ENCODE peak calls at places on chromosomes 5 and 9, in four cellular contexts. One of them, this sample, is unnamed. For H3K9me3 and H3K27me3, the result is how much of the 10 kb centered on the place peaks cover.

GRCh38 chr5:34627794-34628193 is 28.3 kb upstream of the RAI14 start:
- DNase-seq in HCT116: no peak
- DNase-seq in neural progenitor cell: no peak
- DNase-seq in adrenal gland: no peak
- DNase-seq in this sample: no peak

GRCh38 chr9:108756746-108757490 is 98.9 kb downstream of the ACTL7B start:
- DNase-seq in HCT116: peak
- DNase-seq in neural progenitor cell: peak
- DNase-seq in adrenal gland: no peak
- DNase-seq in this sample: no peak

GRCh38 chr5:129902806-129903205 is 1.5 kb upstream of the CHSY3 start:
- DNase-seq in HCT116: no peak
- DNase-seq in neural progenitor cell: peak
- DNase-seq in adrenal gland: no peak
- DNase-seq in this sample: no peak

GRCh38 chr5:62310426-62311105 is 4.6 kb downstream of the KIF2A start:
- DNase-seq in HCT116: no peak
- DNase-seq in neural progenitor cell: no peak
- DNase-seq in adrenal gland: no peak
- DNase-seq in this sample: no peak

GRCh38 chr5:136066705-136067271 is 38.0 kb downstream of the TGFBI start:
- DNase-seq in HCT116: no peak
- DNase-seq in neural progenitor cell: no peak
- DNase-seq in adrenal gland: peak
- DNase-seq in this sample: no peak

GRCh38 chr5:17743580-17744435 is 109.5 kb downstream of the TAF11L14 start:
- DNase-seq in HCT116: no peak
- DNase-seq in neural progenitor cell: no peak
- DNase-seq in adrenal gland: no peak
- DNase-seq in this sample: no peak

GRCh38 chr5:56666901-56667300 is 148.4 kb upstream of the MAP3K1 start:
- DNase-seq in HCT116: no peak
- DNase-seq in neural progenitor cell: no peak
- DNase-seq in adrenal gland: no peak
- DNase-seq in this sample: no peak

GRCh38 chr9:20683351-20684034 is 566 bp upstream of the FOCAD start:
- DNase-seq in HCT116: peak
- DNase-seq in neural progenitor cell: peak
- DNase-seq in adrenal gland: peak
- DNase-seq in this sample: peak

GRCh38 chr5:178240772-178241171 is 8.2 kb upstream of the PHYKPL start:
- DNase-seq in HCT116: no peak
- DNase-seq in neural progenitor cell: no peak
- DNase-seq in adrenal gland: no peak
- DNase-seq in this sample: no peak

GRCh38 chr9:121852646-121853616 is 201.5 kb downstream of the DAB2IP start:
- DNase-seq in HCT116: no peak
- DNase-seq in neural progenitor cell: no peak
- DNase-seq in adrenal gland: peak
- DNase-seq in this sample: no peak

GRCh38 chr9:31799953-31800609 is 584.4 kb upstream of the ACO1 start:
- DNase-seq in HCT116: peak
- DNase-seq in neural progenitor cell: peak
- DNase-seq in adrenal gland: no peak
- DNase-seq in this sample: no peak

GRCh38 chr5:65434122-65434521 is 47.6 kb downstream of the ADAMTS6 start:
- DNase-seq in HCT116: no peak
- DNase-seq in neural progenitor cell: no peak
- DNase-seq in adrenal gland: no peak
- DNase-seq in this sample: no peak

GRCh38 chr9:113042884-113043657 is 13.5 kb downstream of the ZFP37 start:
- DNase-seq in HCT116: no peak
- DNase-seq in neural progenitor cell: no peak
- DNase-seq in adrenal gland: no peak
- DNase-seq in this sample: no peak
- H3K9me3 ChIP-seq in HCT116: under half
- H3K9me3 ChIP-seq in neural progenitor cell: half or more
- H3K9me3 ChIP-seq in adrenal gland: half or more
- H3K9me3 ChIP-seq in this sample: under half

GRCh38 chr5:73150872-73151271 is 22.1 kb upstream of the TMEM174 start:
- DNase-seq in HCT116: no peak
- DNase-seq in neural progenitor cell: no peak
- DNase-seq in adrenal gland: no peak
- DNase-seq in this sample: no peak

GRCh38 chr5:73153513-73153912 is 19.5 kb upstream of the TMEM174 start:
- DNase-seq in HCT116: no peak
- DNase-seq in neural progenitor cell: no peak
- DNase-seq in adrenal gland: no peak
- DNase-seq in this sample: no peak

GRCh38 chr5:73151733-73152410 is 21.1 kb upstream of the TMEM174 start:
- DNase-seq in HCT116: no peak
- DNase-seq in neural progenitor cell: no peak
- DNase-seq in adrenal gland: no peak
- DNase-seq in this sample: no peak

GRCh38 chr5:73154607-73155006 is 18.4 kb upstream of the TMEM174 start:
- DNase-seq in HCT116: no peak
- DNase-seq in neural progenitor cell: no peak
- DNase-seq in adrenal gland: no peak
- DNase-seq in this sample: no peak

GRCh38 chr5:73152411-73153388 is 20.3 kb upstream of the TMEM174 start:
- DNase-seq in HCT116: peak
- DNase-seq in neural progenitor cell: no peak
- DNase-seq in adrenal gland: no peak
- DNase-seq in this sample: no peak
- H3K27me3 ChIP-seq in HCT116: under half
- H3K27me3 ChIP-seq in neural progenitor cell: under half
- H3K27me3 ChIP-seq in adrenal gland: under half
- H3K27me3 ChIP-seq in this sample: under half

DNA sequence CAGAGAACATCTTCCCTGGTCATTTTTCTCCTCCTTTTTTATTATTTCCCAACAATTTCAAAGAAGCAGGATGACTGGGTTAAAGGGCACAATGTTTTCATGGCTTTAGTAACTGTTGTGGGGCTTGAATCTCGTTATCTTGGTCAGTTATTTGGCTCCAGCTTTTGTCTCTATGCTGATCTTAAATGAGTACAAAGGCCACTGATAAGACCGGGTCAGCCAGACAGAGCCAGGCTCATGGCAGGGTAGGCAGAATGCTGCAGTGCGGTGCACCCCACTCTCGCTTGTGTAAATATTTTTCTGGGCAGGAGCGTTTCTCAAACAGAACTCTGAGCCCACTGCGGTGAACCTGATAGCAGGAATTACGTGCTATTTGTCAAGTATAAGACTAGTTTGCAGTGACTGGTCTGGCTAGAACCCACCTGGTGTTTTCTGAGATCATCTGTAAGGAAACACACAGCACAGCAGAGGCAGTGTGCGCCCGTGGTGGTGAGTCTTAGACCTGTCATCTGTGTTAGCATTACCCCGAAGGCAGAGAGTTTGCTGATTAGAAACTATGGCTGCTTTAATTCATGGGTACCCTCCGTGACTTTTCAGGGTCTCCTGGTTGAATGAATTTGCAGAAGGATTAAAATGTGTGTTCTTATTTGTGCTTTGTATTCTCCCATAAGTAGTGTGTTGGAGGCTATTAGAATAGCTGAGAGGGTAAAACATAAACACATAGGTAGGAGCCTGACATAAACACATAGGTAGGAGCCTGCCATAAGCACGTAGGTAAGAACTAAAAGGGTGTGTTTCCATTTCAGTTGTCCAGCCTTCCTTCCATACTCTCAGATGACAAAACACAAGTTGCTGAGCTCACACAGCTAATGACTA is 158.6 kb upstream of the DMRT1 start:
- DNase-seq in HCT116: no peak
- DNase-seq in neural progenitor cell: peak
- DNase-seq in adrenal gland: no peak
- DNase-seq in this sample: no peak
- H3K4me3 ChIP-seq in HCT116: no peak
- H3K4me3 ChIP-seq in neural progenitor cell: no peak
- H3K4me3 ChIP-seq in adrenal gland: no peak
- H3K4me3 ChIP-seq in this sample: no peak

GRCh38 chr5:141421489-141421855 is 621 bp downstream of the PCDHGA11 start:
- DNase-seq in HCT116: no peak
- DNase-seq in neural progenitor cell: no peak
- DNase-seq in adrenal gland: no peak
- DNase-seq in this sample: no peak
- H3K9me3 ChIP-seq in HCT116: under half
- H3K9me3 ChIP-seq in neural progenitor cell: half or more
- H3K9me3 ChIP-seq in adrenal gland: half or more
- H3K9me3 ChIP-seq in this sample: under half

DNA sequence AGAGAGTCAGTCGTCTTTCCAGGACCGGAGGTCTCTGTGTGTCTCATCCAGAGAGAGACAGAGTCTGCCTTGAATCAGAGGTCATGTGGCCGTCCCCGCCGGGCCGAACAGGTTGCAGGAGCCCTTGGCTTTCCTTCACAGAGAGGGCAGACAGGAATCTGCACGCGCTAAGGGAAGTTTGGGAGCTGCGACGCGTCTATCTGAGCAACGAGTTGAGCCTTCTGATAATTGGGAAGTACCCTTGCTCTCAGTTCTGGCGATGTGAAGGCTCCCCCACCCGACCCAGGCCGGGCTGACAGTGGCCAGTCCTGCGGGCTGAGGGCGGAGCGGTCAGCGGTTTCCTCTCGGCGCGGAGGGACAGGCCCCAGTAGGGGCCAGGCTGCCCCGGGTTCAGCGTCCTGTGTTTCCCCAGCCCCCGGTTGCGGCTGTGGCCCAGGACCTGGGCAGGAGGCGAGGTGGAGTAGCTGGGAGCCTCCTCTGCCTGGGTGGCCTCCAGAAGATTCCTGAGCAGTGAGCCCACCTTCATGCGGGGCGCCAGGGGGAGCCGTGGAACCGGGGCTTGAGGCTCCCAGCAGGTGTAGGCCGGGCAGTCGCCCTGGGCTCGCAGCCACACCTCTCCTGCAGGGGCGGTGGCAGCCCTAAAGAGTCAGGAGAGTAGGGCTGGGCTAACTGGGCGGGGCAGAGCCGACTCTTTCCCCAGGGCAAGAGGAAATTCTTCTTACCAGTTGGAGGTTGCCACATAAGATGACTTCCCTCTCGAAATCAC is 13.8 kb downstream of the NR2F1 start:
- DNase-seq in HCT116: peak
- DNase-seq in neural progenitor cell: peak
- DNase-seq in adrenal gland: no peak
- DNase-seq in this sample: no peak
- H3K27me3 ChIP-seq in HCT116: under half
- H3K27me3 ChIP-seq in neural progenitor cell: half or more
- H3K27me3 ChIP-seq in adrenal gland: under half
- H3K27me3 ChIP-seq in this sample: under half

DNA sequence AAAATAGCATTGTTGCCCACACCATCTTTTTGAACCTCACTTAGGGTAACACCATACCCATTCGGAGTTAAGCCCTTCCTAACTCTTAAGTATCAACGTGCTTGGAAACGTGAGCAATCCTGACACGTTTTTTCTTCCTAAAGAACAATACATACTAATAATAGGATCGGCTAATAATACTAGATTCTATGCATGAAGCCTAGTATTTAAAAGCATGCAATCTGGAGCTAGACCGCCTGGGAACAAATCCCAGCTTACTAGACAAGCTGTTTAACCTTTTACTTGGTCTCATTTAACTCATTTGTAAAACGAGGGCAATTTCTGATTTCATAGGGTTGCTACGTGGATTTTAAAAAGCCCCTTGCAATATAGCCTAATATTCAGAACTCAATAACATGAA is 947 bp upstream of the SMC2 start:
- DNase-seq in HCT116: no peak
- DNase-seq in neural progenitor cell: peak
- DNase-seq in adrenal gland: no peak
- DNase-seq in this sample: no peak
- H3K4me3 ChIP-seq in HCT116: peak
- H3K4me3 ChIP-seq in neural progenitor cell: peak
- H3K4me3 ChIP-seq in adrenal gland: peak
- H3K4me3 ChIP-seq in this sample: peak

DNA sequence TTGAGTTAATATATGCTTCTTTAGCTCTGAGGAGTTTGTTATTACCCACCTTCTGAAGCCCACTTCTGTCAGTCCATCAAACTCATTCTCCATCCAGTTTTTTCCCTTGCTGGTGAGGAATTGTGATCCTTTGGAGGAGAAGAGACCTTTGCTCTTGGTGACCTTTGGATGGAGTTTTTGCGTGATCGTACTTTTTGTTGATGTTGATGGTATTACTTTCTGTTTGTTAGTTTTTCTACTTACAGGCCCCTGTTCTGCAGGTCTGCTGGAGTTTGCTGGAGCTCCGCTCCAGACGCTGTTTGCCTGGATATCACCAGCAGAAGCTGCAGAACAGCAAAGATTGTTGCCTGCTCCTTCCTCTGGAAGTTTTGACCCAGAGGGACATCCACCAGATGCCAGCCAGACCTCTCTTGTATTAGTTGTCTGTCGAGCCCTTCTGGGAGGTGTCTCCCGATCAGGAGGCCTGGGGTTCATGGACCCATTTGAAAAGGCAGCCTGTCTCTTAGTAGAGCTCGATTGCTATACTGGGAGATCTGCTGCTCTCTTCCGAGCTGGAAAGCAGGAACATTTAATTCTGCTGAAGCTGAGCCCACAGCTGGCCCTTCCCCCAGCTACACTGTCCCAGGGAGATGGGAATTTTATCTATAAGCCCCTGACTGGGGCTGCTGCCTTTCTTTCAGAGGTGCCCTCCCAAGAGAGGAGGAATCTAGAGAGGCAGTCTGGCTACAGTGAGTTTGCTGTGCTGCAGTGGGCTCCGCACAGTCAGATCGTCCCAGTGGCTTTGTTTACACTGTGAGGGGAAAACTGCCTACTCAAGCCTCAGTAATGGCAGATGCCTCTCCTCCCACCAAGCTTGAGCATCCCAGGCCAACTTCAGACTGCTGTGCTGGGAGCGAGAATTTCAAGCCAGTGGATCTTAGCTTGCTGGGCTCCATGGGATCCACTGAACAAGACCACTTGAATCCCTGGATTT is 445.5 kb downstream of the MAN2A1 start:
- DNase-seq in HCT116: no peak
- DNase-seq in neural progenitor cell: no peak
- DNase-seq in adrenal gland: no peak
- DNase-seq in this sample: no peak
- H3K9me3 ChIP-seq in HCT116: under half
- H3K9me3 ChIP-seq in neural progenitor cell: under half
- H3K9me3 ChIP-seq in adrenal gland: under half
- H3K9me3 ChIP-seq in this sample: under half

GRCh38 chr9:36891341-36891811 is 142.7 kb downstream of the PAX5 start:
- DNase-seq in HCT116: no peak
- DNase-seq in neural progenitor cell: no peak
- DNase-seq in adrenal gland: no peak
- DNase-seq in this sample: no peak
- H3K27me3 ChIP-seq in HCT116: half or more
- H3K27me3 ChIP-seq in neural progenitor cell: under half
- H3K27me3 ChIP-seq in adrenal gland: under half
- H3K27me3 ChIP-seq in this sample: under half

GRCh38 chr9:130432796-130433167 is 12.0 kb upstream of the ASS1 start:
- DNase-seq in HCT116: no peak
- DNase-seq in neural progenitor cell: peak
- DNase-seq in adrenal gland: no peak
- DNase-seq in this sample: no peak
- H3K4me3 ChIP-seq in HCT116: no peak
- H3K4me3 ChIP-seq in neural progenitor cell: peak
- H3K4me3 ChIP-seq in adrenal gland: no peak
- H3K4me3 ChIP-seq in this sample: no peak